ENCODE peak calls at places on chromosome 3, in seven cellular contexts. X, F, W, N, Q, S and Y are unnamed samples.

GRCh38 chr3:197718904-197719303 is 17.8 kb downstream of the RUBCN start:
- DNase-seq in X (no peak), F (peak), W (no peak), N (no peak), Q (peak), S (peak), Y (no peak)

GRCh38 chr3:114496021-114496434 is 202.2 kb downstream of the TIGIT start:
- DNase-seq in X (peak), F (no peak), W (no peak), N (no peak), Q (peak), S (peak), Y (no peak)

GRCh38 chr3:54983266-54983910 is 55.5 kb upstream of the LRTM1 start:
- DNase-seq in X (no peak), F (no peak), W (no peak), N (no peak), Q (no peak), S (no peak), Y (no peak)

GRCh38 chr3:4495294-4496110 is 2.4 kb downstream of the ITPR1 start:
- DNase-seq in X (no peak), F (no peak), W (peak), N (no peak), Q (no peak), S (peak), Y (no peak)

GRCh38 chr3:34872406-34872805 is 766.9 kb upstream of the ARPP21 start:
- DNase-seq in X (no peak), F (peak), W (no peak), N (no peak), Q (no peak), S (no peak), Y (no peak)

GRCh38 chr3:102182162-102182561 is 252.7 kb upstream of the ZPLD1 start:
- DNase-seq in X (no peak), F (no peak), W (no peak), N (no peak), Q (peak), S (peak), Y (no peak)

GRCh38 chr3:182793663-182794454 is 555 bp downstream of the ATP11B start:
- DNase-seq in X (peak), F (peak), W (peak), N (peak), Q (peak), S (peak), Y (no peak)

GRCh38 chr3:30135190-30135589 is 471.2 kb upstream of the TGFBR2 start:
- DNase-seq in X (no peak), F (no peak), W (no peak), N (no peak), Q (no peak), S (peak), Y (no peak)

GRCh38 chr3:126745760-126746394 is 41.8 kb downstream of the CHCHD6 start:
- DNase-seq in X (peak), F (peak), W (no peak), N (no peak), Q (no peak), S (no peak), Y (no peak)

GRCh38 chr3:27728195-27729087 is 6.3 kb upstream of the EOMES start:
- DNase-seq in X (no peak), F (no peak), W (peak), N (no peak), Q (no peak), S (no peak), Y (no peak)

GRCh38 chr3:156472150-156472549 is 82.8 kb downstream of the SSR3 start:
- DNase-seq in X (no peak), F (no peak), W (no peak), N (no peak), Q (no peak), S (no peak), Y (no peak)
- TF ChIP-seq CTCF in X (no peak), F (no peak), W (no peak), N (no peak), Q (no peak), S (no peak), Y (no peak)

GRCh38 chr3:33144433-33144832 is 30.6 kb downstream of the CRTAP start:
- DNase-seq in X (no peak), F (no peak), W (peak), N (no peak), Q (no peak), S (no peak), Y (no peak)
- TF ChIP-seq CTCF in X (no peak), F (peak), W (peak), N (no peak), Q (peak), S (peak), Y (peak)

GRCh38 chr3:99213019-99213418 is 311.5 kb upstream of the DCBLD2 start:
- DNase-seq in X (no peak), F (no peak), W (no peak), N (no peak), Q (no peak), S (no peak), Y (no peak)

DNA sequence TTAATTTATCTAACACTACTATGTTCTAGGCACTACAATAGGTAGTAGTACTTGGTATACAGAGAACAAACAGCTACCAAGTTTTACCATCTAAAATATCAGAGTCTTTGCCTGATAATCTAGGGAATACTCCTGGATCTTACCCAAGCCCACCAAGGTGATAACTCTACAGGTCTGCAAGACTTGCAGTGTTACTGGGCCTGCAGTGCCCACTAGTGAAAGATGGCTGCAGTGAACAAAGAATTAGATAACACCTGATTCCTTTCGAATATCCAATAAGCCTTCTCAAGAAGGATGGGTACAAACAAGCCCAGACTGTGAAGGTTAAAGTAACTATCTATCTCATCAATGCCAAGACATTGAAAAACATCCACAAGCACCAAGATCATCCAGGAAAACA is 317.0 kb upstream of the DCBLD2 start:
- DNase-seq in X (no peak), F (no peak), W (no peak), N (no peak), Q (no peak), S (no peak), Y (no peak)
- TF ChIP-seq CTCF in X (no peak), F (no peak), W (no peak), N (no peak), Q (no peak), S (no peak), Y (no peak)

DNA sequence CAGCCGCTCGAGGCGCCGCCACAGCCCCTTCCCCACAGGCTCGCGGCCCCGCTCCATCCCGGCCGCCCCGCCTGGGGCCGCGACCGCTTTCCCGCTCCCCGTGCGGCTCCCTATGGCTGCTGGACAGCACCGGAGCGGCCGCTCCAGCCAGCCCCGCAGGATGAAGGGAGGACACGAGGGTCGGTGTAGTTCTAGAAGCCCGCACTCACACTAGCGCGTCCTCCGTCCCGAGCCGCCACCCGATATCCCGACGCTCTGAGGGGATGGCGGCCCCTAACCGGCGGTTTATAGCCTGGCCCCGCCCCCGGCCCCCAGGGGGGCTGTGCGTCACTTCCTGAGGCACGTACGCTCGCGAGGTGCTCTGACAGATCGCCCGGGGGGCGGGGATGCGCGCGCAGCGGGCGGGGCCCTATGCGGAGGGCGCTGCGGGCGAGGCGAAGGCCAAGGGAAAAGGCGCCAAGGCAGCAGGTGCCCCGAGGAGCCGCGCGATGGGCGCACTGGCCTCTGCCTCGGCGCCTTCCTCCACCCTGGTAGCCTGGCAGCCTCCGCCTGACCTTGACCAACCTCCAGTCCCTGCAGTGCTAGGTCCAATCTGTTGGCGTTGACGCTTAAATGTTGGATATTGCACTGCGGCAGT is at the start of gene TFRC:
- DNase-seq in X (peak), F (peak), W (peak), N (peak), Q (peak), S (peak), Y (peak)
- TF ChIP-seq CTCF in X (no peak), F (no peak), W (no peak), N (no peak), Q (no peak), S (no peak), Y (no peak)

DNA sequence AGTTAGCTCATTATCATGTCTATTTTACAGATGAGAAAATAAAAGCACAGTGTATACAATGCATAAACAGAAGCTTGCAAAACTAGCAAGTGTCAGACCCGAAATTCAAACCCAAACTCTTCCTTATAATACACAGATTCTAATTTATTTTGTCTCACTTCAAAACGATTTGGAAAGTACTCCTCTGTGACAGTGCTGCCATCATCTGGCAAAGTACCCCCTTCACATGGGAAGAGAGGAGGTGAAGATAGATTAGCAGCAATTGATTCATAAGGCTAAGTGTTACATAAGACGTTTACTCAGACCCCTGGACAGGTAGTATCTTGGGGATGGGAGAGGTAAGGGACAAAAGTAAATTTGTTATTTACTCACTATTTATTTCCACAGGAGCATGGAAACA is 744.0 kb upstream of the SGO1 start:
- DNase-seq in X (no peak), F (no peak), W (peak), N (no peak), Q (peak), S (peak), Y (peak)
- TF ChIP-seq CTCF in X (no peak), F (peak), W (peak), N (no peak), Q (peak), S (peak), Y (peak)

DNA sequence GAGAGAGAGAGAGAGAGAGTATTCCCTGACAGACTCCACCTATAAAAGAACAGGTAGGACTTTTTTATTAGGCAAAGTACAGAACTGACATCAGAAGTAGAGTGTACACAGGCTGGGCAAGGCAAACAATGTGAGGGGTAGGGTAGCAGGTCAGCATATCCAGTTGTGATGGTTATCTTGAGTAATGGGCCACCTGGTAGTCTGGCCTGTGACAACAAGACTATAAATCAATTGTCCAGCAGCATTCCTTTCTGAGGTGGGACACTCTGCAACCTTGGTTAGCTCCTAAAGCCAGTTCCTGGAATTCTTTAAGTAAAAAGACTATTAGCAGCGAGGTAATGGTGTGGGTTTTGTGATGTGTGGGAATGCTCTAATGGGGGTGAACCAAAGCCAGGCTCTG is 14.9 kb upstream of the TMCC1 start:
- DNase-seq in X (no peak), F (no peak), W (no peak), N (no peak), Q (no peak), S (no peak), Y (no peak)
- TF ChIP-seq CTCF in X (no peak), F (no peak), W (no peak), N (no peak), Q (no peak), S (no peak), Y (no peak)